ENCODE peak calls at places on chromosomes 7 and 10, in nine cellular contexts. C is psoas muscle, B is A549, U is BE2C, W is tibial nerve, Z is heart left ventricle, H is kidney, K is mucosa of descending colon, E is lower lobe of right lung. O is an unnamed sample. For H3K4me1, the result is how much of the 10 kb centered on the place peaks cover.

GRCh38 chr7:70743531-70743930 is 388.4 kb upstream of the GALNT17 start:
- DNase-seq in K (no peak), W (no peak), B (no peak), Z (no peak), U (no peak), H (no peak), E (no peak), C (no peak), O (no peak)

GRCh38 chr10:31526681-31527080 is 207.7 kb downstream of the ZEB1 start:
- DNase-seq in W (no peak), B (no peak), C (no peak), K (no peak), H (no peak), Z (no peak), U (no peak), E (peak), O (peak)

GRCh38 chr7:150341263-150342118 is at the start of gene RARRES2:
- DNase-seq in K (peak), Z (peak), W (no peak), E (no peak), B (no peak), H (peak), U (no peak), C (peak), O (peak)

GRCh38 chr7:10083766-10084165 is 889.9 kb upstream of the PHF14 start:
- DNase-seq in C (no peak), B (no peak), U (no peak), W (no peak), E (no peak), Z (no peak), K (no peak), H (no peak), O (no peak)

GRCh38 chr7:73960548-73960947 is 67.4 kb upstream of the ELN start:
- DNase-seq in C (no peak), U (no peak), K (peak), Z (no peak), B (peak), E (no peak), H (no peak), W (no peak), O (no peak)

GRCh38 chr7:16818732-16819131 is 13.9 kb upstream of the AGR2 start:
- DNase-seq in E (no peak), B (no peak), W (no peak), H (no peak), C (no peak), U (no peak), Z (no peak), K (no peak), O (no peak)

GRCh38 chr10:110334061-110334656 is 29.4 kb upstream of the SMNDC1 start:
- DNase-seq in U (no peak), C (no peak), W (no peak), Z (no peak), K (no peak), B (no peak), E (no peak), H (no peak), O (no peak)

GRCh38 chr7:129283938-129284337 is 59.1 kb downstream of the AHCYL2 start:
- DNase-seq in K (no peak), W (no peak), E (no peak), U (no peak), B (no peak), Z (no peak), H (no peak), C (no peak), O (no peak)

GRCh38 chr7:140062118-140062527 is 628 bp downstream of the PARP12 start:
- DNase-seq in Z (no peak), K (peak), U (no peak), H (peak), E (peak), W (no peak), C (no peak), B (peak), O (peak)

GRCh38 chr7:158416283-158416933 is 171.2 kb downstream of the PTPRN2 start:
- DNase-seq in K (no peak), H (no peak), W (no peak), U (no peak), Z (no peak), B (peak), C (no peak), E (no peak), O (no peak)

GRCh38 chr7:116322541-116322940 is 112.2 kb downstream of the TES start:
- DNase-seq in B (no peak), Z (no peak), C (no peak), U (no peak), E (no peak), W (no peak), K (no peak), H (no peak), O (no peak)

GRCh38 chr7:151271699-151272355 is 23.3 kb upstream of the SMARCD3 start:
- DNase-seq in C (peak), Z (no peak), U (no peak), E (peak), W (peak), B (peak), H (peak), K (no peak), O (no peak)

GRCh38 chr10:85642421-85643170 is 724.0 kb downstream of the GRID1 start:
- DNase-seq in E (no peak), W (no peak), C (no peak), B (peak), H (no peak), Z (no peak), U (no peak), K (no peak), O (no peak)

GRCh38 chr10:72738476-72738875 is 46.5 kb downstream of the MCU start:
- DNase-seq in U (no peak), K (no peak), E (no peak), H (no peak), Z (no peak), W (no peak), B (no peak), C (no peak), O (no peak)

DNA sequence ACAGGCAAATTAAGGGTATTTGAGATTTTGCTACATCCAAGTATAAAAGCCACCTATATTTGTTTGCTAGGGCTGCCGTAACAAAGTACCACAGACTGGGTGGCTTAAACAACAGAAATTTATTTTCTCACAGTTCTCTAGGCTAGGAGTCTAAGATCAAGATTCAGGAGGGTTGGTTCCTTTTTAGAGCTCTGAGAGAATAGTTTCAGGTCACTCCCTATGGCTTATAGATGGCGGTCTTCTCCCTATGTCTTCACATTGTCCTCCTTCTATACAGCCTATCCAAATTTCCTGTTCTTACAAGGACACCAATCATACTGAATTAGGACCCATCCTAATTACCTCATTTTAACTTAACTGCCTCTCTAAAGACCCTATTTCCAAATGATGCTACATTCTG is 11.2 kb downstream of the HYCC1 start:
- DNase-seq in K (no peak), Z (no peak), C (no peak), E (no peak), W (no peak), H (no peak), U (no peak), B (no peak), O (no peak)
- H3K4me1 ChIP-seq in K (under half), Z (under half), C (under half), E (under half), W (under half), H (under half), U (under half), B (under half), O (under half)

GRCh38 chr7:128033246-128033645 is 2.0 kb upstream of the LRRC4 start:
- DNase-seq in E (no peak), U (no peak), K (no peak), C (no peak), Z (no peak), H (no peak), W (no peak), B (no peak), O (no peak)

GRCh38 chr7:128036226-128036940 is 5.1 kb upstream of the LRRC4 start:
- DNase-seq in W (no peak), Z (no peak), K (no peak), C (no peak), B (no peak), H (no peak), U (no peak), E (no peak), O (no peak)

GRCh38 chr7:128035712-128036111 is 4.5 kb upstream of the LRRC4 start:
- DNase-seq in E (no peak), Z (no peak), K (no peak), H (no peak), W (no peak), B (peak), U (peak), C (no peak), O (no peak)

GRCh38 chr7:128032605-128033235 is 1.5 kb upstream of the LRRC4 start:
- DNase-seq in B (no peak), C (no peak), Z (peak), H (peak), K (no peak), U (no peak), E (peak), W (no peak), O (peak)

DNA sequence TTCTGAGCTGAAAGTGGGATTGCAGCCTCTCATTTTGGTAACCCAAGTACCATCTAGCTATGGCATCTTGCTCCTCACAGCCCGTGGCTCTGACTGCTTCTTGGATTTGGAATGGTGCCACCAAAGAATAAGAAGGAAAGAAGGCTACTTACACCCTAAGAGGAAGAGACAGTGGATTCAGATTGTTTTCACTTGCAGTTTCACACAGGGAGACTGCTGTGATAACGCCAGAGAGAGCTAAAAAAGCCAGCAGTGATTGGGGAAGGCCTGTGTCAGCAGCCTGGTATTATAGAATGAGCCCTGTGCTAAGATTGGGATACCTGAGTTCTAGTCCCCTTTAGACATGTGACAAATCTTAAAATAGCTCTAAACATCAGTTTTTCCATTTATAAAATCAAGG is 3.6 kb upstream of the LRRC4 start:
- DNase-seq in B (no peak), C (no peak), U (no peak), W (no peak), Z (no peak), H (no peak), K (no peak), E (no peak), O (no peak)
- H3K4me1 ChIP-seq in B (under half), C (under half), U (under half), W (under half), Z (under half), H (under half), K (under half), E (under half), O (under half)

GRCh38 chr7:30157217-30157616 is 22.4 kb downstream of the MTURN start:
- DNase-seq in C (no peak), W (no peak), U (no peak), E (no peak), K (no peak), Z (no peak), H (no peak), B (no peak), O (no peak)

GRCh38 chr7:30149640-30150272 is 15.0 kb downstream of the MTURN start:
- DNase-seq in Z (no peak), E (no peak), B (no peak), C (no peak), K (no peak), U (no peak), H (no peak), W (no peak), O (no peak)

GRCh38 chr7:30150711-30151110 is 15.9 kb downstream of the MTURN start:
- DNase-seq in B (no peak), Z (no peak), U (no peak), E (no peak), W (no peak), C (no peak), H (no peak), K (no peak), O (no peak)

GRCh38 chr7:30155481-30155880 is 20.7 kb downstream of the MTURN start:
- DNase-seq in U (no peak), B (no peak), E (no peak), C (no peak), H (no peak), W (no peak), K (no peak), Z (no peak), O (no peak)

DNA sequence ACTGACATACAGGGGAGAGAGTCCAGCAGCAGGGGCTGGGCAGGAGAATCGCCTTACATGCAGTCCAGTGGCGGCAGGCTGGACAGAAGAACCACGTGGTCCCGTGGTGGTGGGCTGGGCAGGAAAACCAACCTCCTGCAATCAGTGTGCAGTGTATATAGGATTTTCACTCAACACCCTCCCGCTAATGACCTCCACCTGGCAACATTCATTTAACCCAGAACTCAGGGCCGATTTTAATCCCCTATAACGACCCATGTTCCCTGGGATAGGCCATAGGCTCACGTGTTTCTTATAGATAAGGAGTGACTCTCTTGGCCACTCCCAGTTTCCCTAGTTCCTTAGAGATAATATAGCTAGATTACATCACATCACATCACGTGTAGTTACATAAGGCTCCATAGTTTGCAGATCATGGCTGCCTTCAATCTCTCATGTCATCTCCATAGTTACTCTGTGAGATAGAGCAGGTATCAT is 19.4 kb downstream of the MTURN start:
- DNase-seq in W (no peak), Z (no peak), H (no peak), C (no peak), K (no peak), U (no peak), B (no peak), E (no peak), O (no peak)
- H3K4me1 ChIP-seq in W (under half), Z (under half), H (under half), C (under half), K (under half), U (under half), B (under half), E (under half), O (under half)

GRCh38 chr7:51366930-51367613 is 50.5 kb upstream of the COBL start:
- DNase-seq in Z (no peak), W (no peak), K (no peak), U (peak), E (no peak), B (peak), C (no peak), H (no peak), O (no peak)

GRCh38 chr7:51374936-51375335 is 58.3 kb upstream of the COBL start:
- DNase-seq in H (no peak), Z (no peak), W (no peak), B (no peak), E (no peak), U (no peak), C (no peak), K (no peak), O (no peak)

GRCh38 chr7:51366172-51366728 is 49.6 kb upstream of the COBL start:
- DNase-seq in K (no peak), H (no peak), E (no peak), Z (no peak), B (no peak), U (no peak), C (no peak), W (no peak), O (no peak)

GRCh38 chr7:51367614-51367968 is 51.0 kb upstream of the COBL start:
- DNase-seq in H (no peak), B (no peak), E (no peak), W (no peak), Z (no peak), K (no peak), U (no peak), C (no peak), O (no peak)

GRCh38 chr7:51369746-51370145 is 53.1 kb upstream of the COBL start:
- DNase-seq in W (no peak), H (no peak), B (peak), K (no peak), E (no peak), C (no peak), Z (no peak), U (no peak), O (no peak)
- H3K4me1 ChIP-seq in W (under half), H (under half), B (under half), K (under half), E (under half), C (under half), Z (under half), U (under half), O (under half)

DNA sequence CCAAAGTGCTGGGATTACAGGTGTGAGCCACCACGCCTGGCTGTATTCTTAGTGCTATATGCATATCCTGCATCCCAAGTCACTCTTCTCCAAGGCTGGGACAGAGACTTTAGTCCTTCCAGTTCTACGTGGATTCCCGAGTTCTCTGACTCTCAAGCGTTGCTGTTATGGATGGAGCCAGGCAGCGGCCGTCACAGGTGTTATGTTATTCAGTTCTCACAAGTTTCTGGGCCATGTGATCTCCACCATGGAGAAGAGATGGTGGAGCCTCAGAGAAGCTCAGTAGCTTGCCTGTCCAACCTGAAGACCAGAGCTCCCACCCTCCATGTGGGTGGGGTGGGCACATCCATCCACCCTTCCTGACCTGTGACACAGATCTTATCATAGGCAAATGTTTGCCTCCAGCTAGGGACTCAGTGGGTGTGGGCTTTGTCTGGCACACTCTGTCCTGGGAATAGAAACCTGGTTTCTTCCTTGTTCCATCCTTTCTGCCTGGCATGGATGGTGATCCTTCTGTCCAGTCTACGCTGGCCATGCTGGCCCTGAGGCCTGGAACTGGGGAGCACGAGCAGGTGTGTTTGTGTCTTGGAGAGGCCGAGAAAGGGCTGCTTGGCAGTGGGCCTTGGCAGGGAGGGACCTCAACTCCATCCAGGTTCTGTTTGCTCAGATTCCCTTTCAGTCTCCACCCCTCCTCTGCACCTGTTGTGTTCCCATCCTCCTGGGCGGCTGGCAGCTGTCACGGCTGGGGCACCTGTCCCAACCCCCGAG is 55.3 kb downstream of the NEURL1 start:
- DNase-seq in E (no peak), H (no peak), U (no peak), Z (no peak), B (no peak), K (peak), C (peak), W (no peak), O (no peak)
- H3K4me1 ChIP-seq in E (under half), H (under half), U (under half), Z (under half), B (under half), K (under half), C (under half), W (under half), O (under half)

DNA sequence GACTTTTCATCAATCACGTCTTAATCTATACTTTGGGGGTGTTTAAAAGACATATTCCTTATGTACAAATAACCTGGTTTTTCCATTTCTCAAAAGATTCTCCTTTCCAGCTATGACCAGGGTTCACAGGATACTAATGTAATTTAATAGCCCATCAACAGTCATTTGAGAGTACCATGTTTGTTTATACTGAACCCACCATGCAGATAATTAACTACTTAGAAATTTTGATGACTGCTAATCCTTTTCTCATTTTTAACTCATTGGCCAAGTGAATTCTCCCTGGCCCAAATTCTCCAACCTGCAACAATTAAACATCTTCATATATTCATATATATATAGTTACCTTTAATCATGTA is 28.8 kb upstream of the KMT2E start:
- DNase-seq in H (no peak), U (no peak), B (no peak), E (no peak), C (no peak), W (no peak), K (no peak), Z (no peak), O (no peak)
- H3K4me1 ChIP-seq in H (under half), U (under half), B (under half), E (half or more), C (under half), W (under half), K (under half), Z (half or more), O (under half)

GRCh38 chr10:80471009-80471408 is 16.9 kb downstream of the TSPAN14 start:
- DNase-seq in Z (no peak), E (no peak), K (no peak), U (no peak), H (peak), B (no peak), C (no peak), W (no peak), O (no peak)

GRCh38 chr10:80468806-80469421 is 14.8 kb downstream of the TSPAN14 start:
- DNase-seq in H (no peak), K (no peak), E (no peak), B (no peak), U (no peak), W (no peak), Z (no peak), C (no peak), O (no peak)

GRCh38 chr10:80471715-80472233 is 17.7 kb downstream of the TSPAN14 start:
- DNase-seq in Z (no peak), H (peak), E (no peak), C (no peak), W (no peak), K (no peak), B (no peak), U (no peak), O (no peak)

GRCh38 chr10:80472234-80473095 is 18.4 kb downstream of the TSPAN14 start:
- DNase-seq in W (no peak), U (no peak), B (peak), K (no peak), Z (no peak), H (no peak), C (no peak), E (no peak), O (no peak)

GRCh38 chr10:80470266-80470665 is 16.2 kb downstream of the TSPAN14 start:
- DNase-seq in W (no peak), H (no peak), U (no peak), K (no peak), B (no peak), Z (no peak), E (no peak), C (no peak), O (no peak)
- H3K4me1 ChIP-seq in W (under half), H (half or more), U (under half), K (half or more), B (half or more), Z (half or more), E (half or more), C (under half), O (under half)

GRCh38 chr10:128044961-128045832 is 81.0 kb downstream of the MKI67 start:
- DNase-seq in K (no peak), Z (no peak), B (no peak), C (no peak), E (no peak), W (no peak), U (no peak), H (peak), O (no peak)

GRCh38 chr10:128044186-128044585 is 82.0 kb downstream of the MKI67 start:
- DNase-seq in E (no peak), B (no peak), C (no peak), K (no peak), U (no peak), Z (no peak), W (no peak), H (peak), O (no peak)

GRCh38 chr10:128042131-128042610 is 84.1 kb downstream of the MKI67 start:
- DNase-seq in C (no peak), U (no peak), Z (no peak), H (peak), B (no peak), K (no peak), W (no peak), E (no peak), O (no peak)

GRCh38 chr10:128045833-128046120 is 80.4 kb downstream of the MKI67 start:
- DNase-seq in H (no peak), U (no peak), E (no peak), K (no peak), Z (no peak), W (no peak), C (no peak), B (no peak), O (no peak)

GRCh38 chr10:128043259-128044045 is 82.8 kb downstream of the MKI67 start:
- DNase-seq in K (no peak), H (peak), Z (no peak), U (no peak), E (no peak), B (no peak), C (no peak), W (no peak), O (no peak)
- H3K4me1 ChIP-seq in K (under half), H (under half), Z (under half), U (under half), E (under half), B (under half), C (under half), W (under half), O (under half)